ENCODE peak calls at places on chromosome 7, in ten cellular contexts. I is tibial artery, D is AG10803, E is Panc1, Y is cardiac fibroblast, S is brain microvascular endothelial cell, U is cardiac muscle cell, J is psoas muscle, G is Caco-2, T is dorsolateral prefrontal cortex. X is an unnamed sample.

GRCh38 chr7:2633538-2634264 is 1.9 kb downstream of the TTYH3 start:
- DNase-seq in I (peak), D (peak), E (no peak), Y (peak), S (peak), U (no peak), J (peak), G (no peak), T (no peak), X (peak)

GRCh38 chr7:55158541-55158940 is 139.7 kb downstream of the EGFR start:
- DNase-seq in I (no peak), D (peak), E (no peak), Y (no peak), S (peak), U (no peak), J (no peak), G (no peak), T (no peak), X (no peak)

GRCh38 chr7:158394936-158395335 is 192.7 kb downstream of the PTPRN2 start:
- DNase-seq in I (no peak), D (no peak), E (no peak), Y (no peak), S (no peak), U (peak), J (no peak), G (no peak), T (no peak), X (no peak)

GRCh38 chr7:152424348-152425108 is 11.3 kb downstream of the KMT2C start:
- DNase-seq in I (no peak), D (no peak), E (no peak), Y (peak), S (peak), U (no peak), J (no peak), G (no peak), T (no peak), X (peak)

GRCh38 chr7:140231779-140232491 is 55.2 kb upstream of the KDM7A start:
- DNase-seq in I (no peak), D (no peak), E (no peak), Y (no peak), S (no peak), U (no peak), J (no peak), G (no peak), T (no peak), X (no peak)

GRCh38 chr7:11434371-11434770 is 397.6 kb downstream of the THSD7A start:
- DNase-seq in I (no peak), D (peak), E (no peak), Y (no peak), S (no peak), U (no peak), J (no peak), G (no peak), T (no peak), X (peak)

GRCh38 chr7:70459546-70459945 is 672.4 kb upstream of the GALNT17 start:
- DNase-seq in I (no peak), D (no peak), E (no peak), Y (no peak), S (no peak), U (no peak), J (no peak), G (peak), T (no peak), X (no peak)

GRCh38 chr7:84040365-84040764 is 154.2 kb downstream of the SEMA3A start:
- DNase-seq in I (no peak), D (no peak), E (no peak), Y (no peak), S (no peak), U (no peak), J (no peak), G (no peak), T (no peak), X (no peak)

GRCh38 chr7:152144557-152145245 is 119.2 kb downstream of the GALNT11 start:
- DNase-seq in I (no peak), D (no peak), E (no peak), Y (no peak), S (no peak), U (no peak), J (no peak), G (no peak), T (no peak), X (no peak)

GRCh38 chr7:76247938-76248337 is 46.2 kb downstream of the SRRM3 start:
- DNase-seq in I (no peak), D (no peak), E (no peak), Y (no peak), S (no peak), U (no peak), J (no peak), G (no peak), T (no peak), X (no peak)

GRCh38 chr7:140230517-140230861 is 53.7 kb upstream of the KDM7A start:
- DNase-seq in I (peak), D (peak), E (no peak), Y (no peak), S (no peak), U (no peak), J (peak), G (no peak), T (no peak), X (no peak)

GRCh38 chr7:32217841-32218467 is 147.7 kb upstream of the PDE1C start:
- DNase-seq in I (no peak), D (no peak), E (no peak), Y (no peak), S (no peak), U (no peak), J (no peak), G (no peak), T (no peak), X (no peak)

GRCh38 chr7:849781-850180 is 17.5 kb downstream of the SUN1 start:
- DNase-seq in I (no peak), D (no peak), E (no peak), Y (no peak), S (no peak), U (no peak), J (no peak), G (no peak), T (no peak), X (no peak)

GRCh38 chr7:41010967-41011366 is 691.9 kb downstream of the INHBA start:
- DNase-seq in I (no peak), D (peak), E (no peak), Y (peak), S (peak), U (no peak), J (no peak), G (no peak), T (no peak), X (peak)

GRCh38 chr7:8052824-8053223 is 84.2 kb downstream of the GLCCI1 start:
- DNase-seq in I (no peak), D (no peak), E (no peak), Y (no peak), S (no peak), U (no peak), J (no peak), G (no peak), T (no peak), X (no peak)

GRCh38 chr7:141349804-141350203 is 201.4 kb upstream of the AGK start:
- DNase-seq in I (no peak), D (no peak), E (no peak), Y (no peak), S (no peak), U (no peak), J (no peak), G (no peak), T (no peak), X (no peak)

GRCh38 chr7:5393748-5394147 is 29.9 kb downstream of the TNRC18 start:
- DNase-seq in I (no peak), D (no peak), E (no peak), Y (no peak), S (no peak), U (no peak), J (no peak), G (no peak), T (no peak), X (no peak)

GRCh38 chr7:75732764-75733630 is 5.7 kb downstream of the HIP1 start:
- DNase-seq in I (peak), D (peak), E (no peak), Y (peak), S (peak), U (no peak), J (peak), G (no peak), T (no peak), X (peak)

GRCh38 chr7:36005876-36006275 is 147.2 kb upstream of the EEPD1 start:
- DNase-seq in I (no peak), D (no peak), E (no peak), Y (no peak), S (no peak), U (no peak), J (no peak), G (no peak), T (no peak), X (no peak)

GRCh38 chr7:67636363-67637355 is 640.0 kb downstream of the TYW1 start:
- DNase-seq in I (no peak), D (no peak), E (no peak), Y (no peak), S (no peak), U (peak), J (no peak), G (no peak), T (peak), X (no peak)
- TF ChIP-seq CTCF in I (no peak), D (peak), E (no peak), Y (no peak), S (no peak), U (peak), J (no peak), G (no peak), T (no peak), X (no peak)

DNA sequence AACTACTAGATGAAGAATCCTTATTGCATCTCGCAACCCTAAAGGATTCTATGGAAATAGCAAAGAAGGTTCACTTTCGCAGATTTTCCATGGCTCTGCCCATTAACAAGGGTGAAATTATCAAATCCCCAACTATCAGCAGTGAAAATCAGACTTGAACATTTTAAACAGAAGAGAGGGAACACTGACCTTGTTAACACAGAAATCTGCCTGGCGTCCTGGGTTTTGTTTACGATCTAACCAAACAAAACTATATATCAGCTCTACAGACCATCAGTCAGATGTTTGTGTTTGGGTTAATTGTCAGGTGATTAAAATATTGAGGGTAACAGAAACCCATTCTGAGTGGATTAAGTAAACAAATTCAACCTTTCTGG is 1.9 kb downstream of the CTTNBP2 start:
- DNase-seq in I (no peak), D (no peak), E (no peak), Y (no peak), S (no peak), U (no peak), J (no peak), G (no peak), T (no peak), X (no peak)
- H3K4me3 ChIP-seq in I (peak), D (no peak), E (no peak), Y (no peak), S (no peak), U (peak), J (no peak), G (no peak), T (peak), X (no peak)

GRCh38 chr7:39291644-39292411 is 274.4 kb upstream of the YAE1 start:
- DNase-seq in I (no peak), D (no peak), E (no peak), Y (no peak), S (no peak), U (no peak), J (no peak), G (no peak), T (no peak), X (no peak)

GRCh38 chr7:39293424-39293823 is 272.8 kb upstream of the YAE1 start:
- DNase-seq in I (no peak), D (no peak), E (no peak), Y (no peak), S (no peak), U (no peak), J (no peak), G (no peak), T (no peak), X (no peak)

GRCh38 chr7:39294022-39294421 is 272.2 kb upstream of the YAE1 start:
- DNase-seq in I (no peak), D (no peak), E (no peak), Y (no peak), S (no peak), U (no peak), J (no peak), G (no peak), T (no peak), X (no peak)

DNA sequence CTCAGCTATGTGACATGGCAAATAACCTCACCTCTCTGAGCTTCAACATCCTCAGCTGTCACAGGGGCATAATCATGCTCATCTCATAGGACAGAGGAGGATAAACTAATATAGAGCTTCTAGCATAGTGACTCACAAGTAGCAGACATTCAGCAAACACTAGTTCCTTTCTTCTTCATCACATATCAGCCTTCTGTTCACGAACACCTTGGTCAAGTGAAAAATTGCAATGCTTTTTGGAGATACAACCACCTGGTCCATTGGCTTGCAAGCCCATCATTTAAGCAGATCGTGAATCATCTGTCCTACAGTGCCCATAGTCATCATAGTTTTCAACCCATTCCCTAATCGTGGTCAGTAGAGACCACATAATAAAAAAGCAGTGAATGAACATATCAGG is 277.9 kb upstream of the YAE1 start:
- DNase-seq in I (no peak), D (no peak), E (no peak), Y (no peak), S (no peak), U (no peak), J (no peak), G (no peak), T (no peak), X (no peak)
- TF ChIP-seq CTCF in I (no peak), D (no peak), E (no peak), Y (no peak), S (no peak), U (no peak), J (no peak), G (no peak), T (no peak), X (no peak)

GRCh38 chr7:155647302-155647701 is 2.8 kb downstream of the RBM33 start:
- DNase-seq in I (no peak), D (no peak), E (no peak), Y (no peak), S (no peak), U (no peak), J (no peak), G (no peak), T (no peak), X (no peak)

GRCh38 chr7:155646669-155647068 is 2.2 kb downstream of the RBM33 start:
- DNase-seq in I (no peak), D (no peak), E (no peak), Y (no peak), S (no peak), U (no peak), J (no peak), G (no peak), T (no peak), X (no peak)

GRCh38 chr7:155649588-155649987 is 5.1 kb downstream of the RBM33 start:
- DNase-seq in I (no peak), D (no peak), E (no peak), Y (no peak), S (no peak), U (no peak), J (no peak), G (no peak), T (no peak), X (no peak)

GRCh38 chr7:155648752-155649339 is 4.4 kb downstream of the RBM33 start:
- DNase-seq in I (no peak), D (no peak), E (no peak), Y (no peak), S (no peak), U (no peak), J (no peak), G (no peak), T (no peak), X (no peak)

DNA sequence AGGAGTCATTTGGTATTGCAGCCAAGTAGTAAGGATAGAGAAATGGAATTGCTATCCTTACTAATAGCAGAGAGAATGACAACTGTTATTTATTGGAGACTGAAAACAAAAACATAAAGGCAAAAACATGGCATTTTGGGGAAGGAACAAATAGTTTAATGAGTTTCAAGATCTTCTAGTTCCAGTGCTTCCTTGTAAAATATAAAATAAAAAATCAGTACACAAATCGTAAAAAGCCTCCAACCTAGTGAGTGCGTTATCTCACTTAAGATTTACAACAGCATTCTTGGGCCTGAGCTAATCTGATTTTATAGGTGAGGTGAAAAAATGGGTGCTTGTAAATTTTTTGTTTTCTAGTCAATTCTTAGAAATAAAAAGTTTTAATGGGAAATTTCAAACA is 3.3 kb downstream of the RBM33 start:
- DNase-seq in I (no peak), D (no peak), E (no peak), Y (no peak), S (no peak), U (no peak), J (no peak), G (no peak), T (no peak), X (no peak)
- H3K4me3 ChIP-seq in I (no peak), D (no peak), E (no peak), Y (no peak), S (no peak), U (no peak), J (no peak), G (no peak), T (no peak), X (no peak)

GRCh38 chr7:42202601-42203000 is 34.4 kb downstream of the GLI3 start:
- DNase-seq in I (no peak), D (no peak), E (no peak), Y (no peak), S (no peak), U (no peak), J (no peak), G (no peak), T (no peak), X (no peak)

GRCh38 chr7:42208586-42208985 is 28.4 kb downstream of the GLI3 start:
- DNase-seq in I (no peak), D (peak), E (no peak), Y (peak), S (no peak), U (no peak), J (no peak), G (no peak), T (no peak), X (peak)

GRCh38 chr7:42203336-42203735 is 33.7 kb downstream of the GLI3 start:
- DNase-seq in I (no peak), D (no peak), E (no peak), Y (no peak), S (no peak), U (no peak), J (no peak), G (no peak), T (no peak), X (no peak)

GRCh38 chr7:42210333-42210732 is 26.7 kb downstream of the GLI3 start:
- DNase-seq in I (no peak), D (no peak), E (no peak), Y (no peak), S (no peak), U (no peak), J (no peak), G (no peak), T (no peak), X (no peak)

DNA sequence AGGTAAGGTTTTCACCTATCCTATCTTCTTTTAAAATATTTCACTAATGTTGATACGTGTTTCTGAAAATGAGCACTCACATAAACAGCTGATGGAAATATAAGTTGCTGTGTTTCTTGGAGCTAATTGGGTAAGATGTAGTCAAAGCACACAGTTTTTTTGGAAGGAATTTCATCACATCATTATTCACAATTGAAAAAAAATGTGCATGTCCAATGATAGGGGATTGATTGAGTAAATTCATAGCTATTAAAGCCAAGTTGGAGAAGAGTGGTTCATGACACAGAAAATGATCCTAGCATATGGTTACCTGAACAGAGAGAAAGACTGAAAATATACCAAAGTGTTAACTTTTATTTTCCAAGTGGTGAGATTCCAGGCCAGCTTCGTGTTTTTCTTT is 29.6 kb downstream of the GLI3 start:
- DNase-seq in I (no peak), D (peak), E (no peak), Y (no peak), S (no peak), U (no peak), J (no peak), G (no peak), T (no peak), X (peak)
- TF ChIP-seq CTCF in I (no peak), D (no peak), E (no peak), Y (no peak), S (no peak), U (no peak), J (no peak), G (no peak), T (no peak), X (no peak)

GRCh38 chr7:91582799-91583230 is 297.7 kb downstream of the MTERF1 start:
- DNase-seq in I (no peak), D (no peak), E (no peak), Y (no peak), S (no peak), U (no peak), J (no peak), G (no peak), T (no peak), X (no peak)
- H3K4me3 ChIP-seq in I (no peak), D (no peak), E (no peak), Y (no peak), S (no peak), U (no peak), J (no peak), G (no peak), T (no peak), X (no peak)

GRCh38 chr7:73840715-73841379 is 1.5 kb downstream of the METTL27 start:
- DNase-seq in I (no peak), D (no peak), E (no peak), Y (no peak), S (no peak), U (no peak), J (no peak), G (no peak), T (no peak), X (no peak)

GRCh38 chr7:73844131-73844547 is 1.8 kb upstream of the METTL27 start:
- DNase-seq in I (no peak), D (no peak), E (no peak), Y (no peak), S (no peak), U (no peak), J (no peak), G (no peak), T (no peak), X (no peak)

GRCh38 chr7:73839743-73840714 is 2.3 kb downstream of the METTL27 start:
- DNase-seq in I (no peak), D (no peak), E (no peak), Y (no peak), S (no peak), U (no peak), J (no peak), G (no peak), T (no peak), X (no peak)

GRCh38 chr7:73842248-73842895 is at the start of gene METTL27:
- DNase-seq in I (peak), D (peak), E (no peak), Y (peak), S (peak), U (peak), J (peak), G (peak), T (peak), X (peak)

GRCh38 chr7:73841689-73842247 is 548 bp downstream of the METTL27 start:
- DNase-seq in I (no peak), D (no peak), E (no peak), Y (no peak), S (no peak), U (no peak), J (no peak), G (no peak), T (no peak), X (peak)
- TF ChIP-seq CTCF in I (no peak), D (no peak), E (no peak), Y (no peak), S (no peak), U (no peak), J (no peak), G (no peak), T (no peak), X (no peak)

GRCh38 chr7:121182281-121182680 is 146.5 kb upstream of the WNT16 start:
- DNase-seq in I (no peak), D (no peak), E (no peak), Y (no peak), S (no peak), U (no peak), J (no peak), G (no peak), T (no peak), X (no peak)
- H3K4me3 ChIP-seq in I (no peak), D (no peak), E (no peak), Y (no peak), S (no peak), U (no peak), J (no peak), G (no peak), T (no peak), X (no peak)

GRCh38 chr7:45081670-45081974 is 7.1 kb downstream of the NACAD start:
- DNase-seq in I (no peak), D (no peak), E (no peak), Y (no peak), S (no peak), U (no peak), J (no peak), G (no peak), T (no peak), X (no peak)
- TF ChIP-seq CTCF in I (no peak), D (no peak), E (no peak), Y (no peak), S (no peak), U (no peak), J (no peak), G (no peak), T (no peak), X (no peak)

X was measured in fibroblast of mammary gland.